ENCODE peak calls at places on chromosomes 3 and 15, in eight cellular contexts. One of them, this sample, is unnamed.

GRCh38 chr3:140651287-140651686 is 26.6 kb upstream of the TRIM42 start:
- DNase-seq in AG09319: no peak
- DNase-seq in heart left ventricle: peak; percentile 28
- DNase-seq in AG09309: no peak
- DNase-seq in glutamatergic neuron: no peak
- DNase-seq in OCI-LY7: no peak
- DNase-seq in sigmoid colon: no peak
- DNase-seq in endothelial cell of umbilical vein: no peak
- DNase-seq in this sample: no peak

GRCh38 chr3:98784042-98784441 is 20.9 kb downstream of the ST3GAL6 start:
- DNase-seq in heart left ventricle: no peak
- DNase-seq in sigmoid colon: no peak
- DNase-seq in glutamatergic neuron: no peak
- DNase-seq in OCI-LY7: no peak
- DNase-seq in AG09319: no peak
- DNase-seq in endothelial cell of umbilical vein: peak; percentile 36
- DNase-seq in AG09309: no peak
- DNase-seq in this sample: no peak

GRCh38 chr3:55416381-55416821 is 70.7 kb downstream of the WNT5A start:
- DNase-seq in glutamatergic neuron: no peak
- DNase-seq in AG09309: peak; percentile 73
- DNase-seq in heart left ventricle: no peak
- DNase-seq in sigmoid colon: no peak
- DNase-seq in OCI-LY7: no peak
- DNase-seq in AG09319: peak; percentile 78
- DNase-seq in endothelial cell of umbilical vein: no peak
- DNase-seq in this sample: no peak

GRCh38 chr3:122572940-122573412 is 4.5 kb upstream of the PARP15 start:
- DNase-seq in glutamatergic neuron: no peak
- DNase-seq in AG09309: no peak
- DNase-seq in OCI-LY7: peak; percentile 77
- DNase-seq in sigmoid colon: no peak
- DNase-seq in heart left ventricle: no peak
- DNase-seq in endothelial cell of umbilical vein: peak; percentile 63
- DNase-seq in AG09319: no peak
- DNase-seq in this sample: peak; percentile 93

GRCh38 chr3:33218446-33219174 is at the start of gene SUSD5:
- DNase-seq in endothelial cell of umbilical vein: peak; percentile 56
- DNase-seq in heart left ventricle: peak; percentile 58
- DNase-seq in AG09319: no peak
- DNase-seq in sigmoid colon: no peak
- DNase-seq in glutamatergic neuron: peak; percentile 76
- DNase-seq in AG09309: no peak
- DNase-seq in OCI-LY7: no peak
- DNase-seq in this sample: no peak

GRCh38 chr3:176087066-176087697 is 1110.1 kb downstream of the TBL1XR1 start:
- DNase-seq in heart left ventricle: no peak
- DNase-seq in AG09319: no peak
- DNase-seq in AG09309: no peak
- DNase-seq in endothelial cell of umbilical vein: no peak
- DNase-seq in sigmoid colon: no peak
- DNase-seq in OCI-LY7: no peak
- DNase-seq in glutamatergic neuron: no peak
- DNase-seq in this sample: no peak

GRCh38 chr3:191330309-191330712 is at the start of gene UTS2B:
- DNase-seq in endothelial cell of umbilical vein: peak; percentile 79
- DNase-seq in heart left ventricle: no peak
- DNase-seq in AG09319: peak; percentile 61
- DNase-seq in sigmoid colon: no peak
- DNase-seq in AG09309: peak; percentile 35
- DNase-seq in OCI-LY7: peak; percentile 24
- DNase-seq in glutamatergic neuron: no peak
- DNase-seq in this sample: no peak

GRCh38 chr3:29247088-29247745 is 33.7 kb upstream of the RBMS3 start:
- DNase-seq in endothelial cell of umbilical vein: no peak
- DNase-seq in heart left ventricle: no peak
- DNase-seq in sigmoid colon: no peak
- DNase-seq in AG09309: no peak
- DNase-seq in AG09319: no peak
- DNase-seq in glutamatergic neuron: no peak
- DNase-seq in OCI-LY7: peak; percentile 7
- DNase-seq in this sample: no peak

GRCh38 chr3:50660386-50660785 is 14.3 kb upstream of the DOCK3 start:
- DNase-seq in endothelial cell of umbilical vein: no peak
- DNase-seq in AG09309: no peak
- DNase-seq in glutamatergic neuron: no peak
- DNase-seq in sigmoid colon: no peak
- DNase-seq in OCI-LY7: no peak
- DNase-seq in AG09319: no peak
- DNase-seq in heart left ventricle: no peak
- DNase-seq in this sample: no peak

GRCh38 chr3:30401971-30402370 is 204.4 kb upstream of the TGFBR2 start:
- DNase-seq in endothelial cell of umbilical vein: no peak
- DNase-seq in glutamatergic neuron: no peak
- DNase-seq in sigmoid colon: peak; percentile 62
- DNase-seq in AG09319: peak; percentile 16
- DNase-seq in OCI-LY7: no peak
- DNase-seq in AG09309: peak; percentile 16
- DNase-seq in heart left ventricle: no peak
- DNase-seq in this sample: no peak

GRCh38 chr15:99385865-99386264 is 134.6 kb downstream of the LRRC28 start:
- DNase-seq in endothelial cell of umbilical vein: peak; percentile 53
- DNase-seq in heart left ventricle: peak; percentile 72
- DNase-seq in glutamatergic neuron: no peak
- DNase-seq in AG09319: no peak
- DNase-seq in AG09309: no peak
- DNase-seq in sigmoid colon: no peak
- DNase-seq in OCI-LY7: no peak
- DNase-seq in this sample: no peak

GRCh38 chr15:42593143-42593542 is 17.7 kb downstream of the STARD9 start:
- DNase-seq in heart left ventricle: no peak
- DNase-seq in glutamatergic neuron: no peak
- DNase-seq in endothelial cell of umbilical vein: no peak
- DNase-seq in OCI-LY7: no peak
- DNase-seq in AG09309: no peak
- DNase-seq in AG09319: no peak
- DNase-seq in sigmoid colon: peak; percentile 87
- DNase-seq in this sample: no peak

GRCh38 chr3:186636536-186636935 is 3.7 kb upstream of the FETUB start:
- DNase-seq in OCI-LY7: no peak
- DNase-seq in AG09309: no peak
- DNase-seq in glutamatergic neuron: no peak
- DNase-seq in sigmoid colon: no peak
- DNase-seq in endothelial cell of umbilical vein: no peak
- DNase-seq in heart left ventricle: no peak
- DNase-seq in AG09319: no peak
- DNase-seq in this sample: no peak

GRCh38 chr3:67495751-67496150 is 158.7 kb downstream of the SUCLG2 start:
- DNase-seq in heart left ventricle: no peak
- DNase-seq in OCI-LY7: no peak
- DNase-seq in glutamatergic neuron: no peak
- DNase-seq in endothelial cell of umbilical vein: peak; percentile 64
- DNase-seq in sigmoid colon: no peak
- DNase-seq in AG09309: no peak
- DNase-seq in AG09319: no peak
- DNase-seq in this sample: no peak

GRCh38 chr3:110646496-110646895 is 425.1 kb upstream of the NECTIN3 start:
- DNase-seq in sigmoid colon: no peak
- DNase-seq in AG09319: no peak
- DNase-seq in heart left ventricle: no peak
- DNase-seq in endothelial cell of umbilical vein: no peak
- DNase-seq in OCI-LY7: no peak
- DNase-seq in AG09309: no peak
- DNase-seq in glutamatergic neuron: no peak
- DNase-seq in this sample: no peak

GRCh38 chr15:78093242-78094020 is 1.1 kb downstream of the SH2D7 start:
- DNase-seq in AG09319: peak; percentile 75
- DNase-seq in AG09309: peak; percentile 68
- DNase-seq in heart left ventricle: no peak
- DNase-seq in glutamatergic neuron: no peak
- DNase-seq in endothelial cell of umbilical vein: no peak
- DNase-seq in OCI-LY7: no peak
- DNase-seq in sigmoid colon: peak; percentile 74
- DNase-seq in this sample: no peak

GRCh38 chr15:39478996-39479395 is 101.9 kb upstream of the THBS1 start:
- DNase-seq in AG09319: no peak
- DNase-seq in AG09309: no peak
- DNase-seq in heart left ventricle: no peak
- DNase-seq in endothelial cell of umbilical vein: no peak
- DNase-seq in glutamatergic neuron: no peak
- DNase-seq in sigmoid colon: no peak
- DNase-seq in OCI-LY7: no peak
- DNase-seq in this sample: no peak

GRCh38 chr15:35481064-35481463 is 64.9 kb downstream of the DPH6 start:
- DNase-seq in endothelial cell of umbilical vein: no peak
- DNase-seq in glutamatergic neuron: no peak
- DNase-seq in sigmoid colon: no peak
- DNase-seq in AG09319: no peak
- DNase-seq in heart left ventricle: no peak
- DNase-seq in AG09309: no peak
- DNase-seq in OCI-LY7: no peak
- DNase-seq in this sample: no peak

GRCh38 chr3:61847784-61848462 is 286.6 kb downstream of the PTPRG start:
- DNase-seq in AG09309: no peak
- DNase-seq in glutamatergic neuron: no peak
- DNase-seq in AG09319: no peak
- DNase-seq in OCI-LY7: no peak
- DNase-seq in endothelial cell of umbilical vein: peak; percentile 50
- DNase-seq in heart left ventricle: peak; percentile 71
- DNase-seq in sigmoid colon: peak; percentile 77
- DNase-seq in this sample: no peak

GRCh38 chr3:37228734-37229133 is 54.4 kb upstream of the LRRFIP2 start:
- DNase-seq in AG09309: no peak
- DNase-seq in sigmoid colon: no peak
- DNase-seq in glutamatergic neuron: no peak
- DNase-seq in OCI-LY7: no peak
- DNase-seq in heart left ventricle: no peak
- DNase-seq in endothelial cell of umbilical vein: no peak
- DNase-seq in AG09319: no peak
- DNase-seq in this sample: no peak

GRCh38 chr3:60594025-60594424 is 657.2 kb downstream of the FHIT start:
- DNase-seq in sigmoid colon: peak; percentile 91
- DNase-seq in heart left ventricle: peak; percentile 65
- DNase-seq in AG09319: no peak
- DNase-seq in endothelial cell of umbilical vein: no peak
- DNase-seq in glutamatergic neuron: no peak
- DNase-seq in AG09309: no peak
- DNase-seq in OCI-LY7: no peak
- DNase-seq in this sample: no peak

GRCh38 chr3:129207347-129207947 is 23.8 kb upstream of the CNBP start:
- DNase-seq in glutamatergic neuron: no peak
- DNase-seq in sigmoid colon: no peak
- DNase-seq in OCI-LY7: no peak
- DNase-seq in AG09309: no peak
- DNase-seq in heart left ventricle: no peak
- DNase-seq in AG09319: no peak
- DNase-seq in endothelial cell of umbilical vein: no peak
- DNase-seq in this sample: no peak

GRCh38 chr15:41775651-41776050 is 1.4 kb downstream of the MAPKBP1 start:
- DNase-seq in endothelial cell of umbilical vein: no peak
- DNase-seq in glutamatergic neuron: no peak
- DNase-seq in OCI-LY7: peak; percentile 41
- DNase-seq in heart left ventricle: no peak
- DNase-seq in AG09319: no peak
- DNase-seq in sigmoid colon: no peak
- DNase-seq in AG09309: no peak
- DNase-seq in this sample: no peak

GRCh38 chr3:12585181-12585580 is 28.3 kb downstream of the MKRN2 start:
- DNase-seq in sigmoid colon: no peak
- DNase-seq in OCI-LY7: no peak
- DNase-seq in endothelial cell of umbilical vein: no peak
- DNase-seq in heart left ventricle: no peak
- DNase-seq in AG09309: no peak
- DNase-seq in glutamatergic neuron: no peak
- DNase-seq in AG09319: no peak
- DNase-seq in this sample: no peak

GRCh38 chr3:183800221-183800863 is 25.0 kb downstream of the MAP6D1 start:
- DNase-seq in heart left ventricle: no peak
- DNase-seq in AG09309: no peak
- DNase-seq in sigmoid colon: no peak
- DNase-seq in OCI-LY7: no peak
- DNase-seq in AG09319: no peak
- DNase-seq in glutamatergic neuron: no peak
- DNase-seq in endothelial cell of umbilical vein: no peak
- DNase-seq in this sample: no peak

GRCh38 chr15:74304459-74304858 is 63.0 kb downstream of the CYP11A1 start:
- DNase-seq in sigmoid colon: no peak
- DNase-seq in AG09319: no peak
- DNase-seq in endothelial cell of umbilical vein: no peak
- DNase-seq in OCI-LY7: no peak
- DNase-seq in heart left ventricle: no peak
- DNase-seq in AG09309: no peak
- DNase-seq in glutamatergic neuron: no peak
- DNase-seq in this sample: no peak
- TF ChIP-seq CTCF in sigmoid colon: no peak
- TF ChIP-seq CTCF in AG09319: no peak
- TF ChIP-seq CTCF in endothelial cell of umbilical vein: no peak
- TF ChIP-seq CTCF in OCI-LY7: no peak
- TF ChIP-seq CTCF in heart left ventricle: no peak
- TF ChIP-seq CTCF in AG09309: no peak
- TF ChIP-seq CTCF in glutamatergic neuron: no peak
- TF ChIP-seq CTCF in this sample: no peak

GRCh38 chr15:55799287-55800212 is 56.6 kb upstream of the PRTG start:
- DNase-seq in AG09309: no peak
- DNase-seq in OCI-LY7: peak; percentile 37
- DNase-seq in glutamatergic neuron: peak; percentile 82
- DNase-seq in endothelial cell of umbilical vein: peak; percentile 69
- DNase-seq in AG09319: no peak
- DNase-seq in heart left ventricle: no peak
- DNase-seq in sigmoid colon: no peak
- DNase-seq in this sample: peak; percentile 47
- TF ChIP-seq CTCF in AG09309: peak; percentile 71
- TF ChIP-seq CTCF in OCI-LY7: peak; percentile 78
- TF ChIP-seq CTCF in glutamatergic neuron: peak; percentile 78
- TF ChIP-seq CTCF in endothelial cell of umbilical vein: peak; percentile 72
- TF ChIP-seq CTCF in AG09319: peak; percentile 64
- TF ChIP-seq CTCF in heart left ventricle: peak; percentile 36
- TF ChIP-seq CTCF in sigmoid colon: peak; percentile 14
- TF ChIP-seq CTCF in this sample: peak; percentile 45

GRCh38 chr3:65689436-65689835 is 349.3 kb downstream of the MAGI1 start:
- DNase-seq in glutamatergic neuron: no peak
- DNase-seq in endothelial cell of umbilical vein: no peak
- DNase-seq in sigmoid colon: no peak
- DNase-seq in heart left ventricle: no peak
- DNase-seq in OCI-LY7: no peak
- DNase-seq in AG09309: no peak
- DNase-seq in AG09319: no peak
- DNase-seq in this sample: no peak
- TF ChIP-seq CTCF in glutamatergic neuron: peak; percentile 9
- TF ChIP-seq CTCF in endothelial cell of umbilical vein: no peak
- TF ChIP-seq CTCF in sigmoid colon: no peak
- TF ChIP-seq CTCF in heart left ventricle: no peak
- TF ChIP-seq CTCF in OCI-LY7: no peak
- TF ChIP-seq CTCF in AG09309: no peak
- TF ChIP-seq CTCF in AG09319: no peak
- TF ChIP-seq CTCF in this sample: no peak

DNA sequence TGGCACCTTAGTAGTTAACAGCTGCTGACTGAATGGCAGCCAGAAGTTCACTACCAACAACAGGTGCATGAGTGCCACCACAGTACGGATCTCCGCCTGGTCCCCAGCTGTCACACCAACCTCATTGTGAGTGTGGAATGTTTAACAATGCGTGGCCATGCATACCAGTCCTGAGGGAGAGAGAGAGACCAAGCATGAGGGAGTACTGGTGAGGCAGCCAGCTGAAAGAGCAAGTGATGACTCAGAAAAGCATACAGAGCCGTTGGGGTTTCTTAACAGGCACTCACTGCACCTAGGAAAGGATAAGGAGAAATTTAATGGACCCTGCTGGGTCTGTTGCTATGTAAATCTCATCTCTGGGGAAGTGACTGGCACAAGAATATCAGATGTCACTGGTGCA is 245.4 kb upstream of the ARPP21 start:
- DNase-seq in endothelial cell of umbilical vein: no peak
- DNase-seq in sigmoid colon: no peak
- DNase-seq in AG09309: no peak
- DNase-seq in AG09319: no peak
- DNase-seq in glutamatergic neuron: peak; percentile 79
- DNase-seq in OCI-LY7: no peak
- DNase-seq in heart left ventricle: no peak
- DNase-seq in this sample: no peak
- TF ChIP-seq CTCF in endothelial cell of umbilical vein: no peak
- TF ChIP-seq CTCF in sigmoid colon: no peak
- TF ChIP-seq CTCF in AG09309: no peak
- TF ChIP-seq CTCF in AG09319: no peak
- TF ChIP-seq CTCF in glutamatergic neuron: no peak
- TF ChIP-seq CTCF in OCI-LY7: no peak
- TF ChIP-seq CTCF in heart left ventricle: no peak
- TF ChIP-seq CTCF in this sample: no peak

This sample was measured in NB4.